ENCODE peak calls at places on chromosome 5, in seven cellular contexts. R, L, F, G, P, B and A are unnamed samples.

GRCh38 chr5:60960591-60960990 is 15.6 kb downstream of the NDUFAF2 start:
- DNase-seq in R (peak; percentile 5), L (no peak), F (no peak), G (peak; percentile 31), P (no peak), B (peak; percentile 46), A (peak; percentile 31)

GRCh38 chr5:74261906-74262305 is 378.6 kb downstream of the ENC1 start:
- DNase-seq in R (no peak), L (no peak), F (no peak), G (no peak), P (no peak), B (peak; percentile 20), A (no peak)

GRCh38 chr5:72284674-72285424 is 35.2 kb downstream of the MRPS27 start:
- DNase-seq in R (no peak), L (no peak), F (no peak), G (peak; percentile 31), P (no peak), B (no peak), A (no peak)

GRCh38 chr5:178384815-178385471 is 152.3 kb upstream of the PHYKPL start:
- DNase-seq in R (no peak), L (no peak), F (no peak), G (no peak), P (no peak), B (no peak), A (no peak)

GRCh38 chr5:159184236-159184635 is 25.1 kb downstream of the RNF145 start:
- DNase-seq in R (no peak), L (no peak), F (no peak), G (no peak), P (peak; percentile 11), B (peak; percentile 60), A (no peak)

GRCh38 chr5:134503088-134503936 is 22.2 kb upstream of the JADE2 start:
- DNase-seq in R (no peak), L (peak; percentile 47), F (peak; percentile 94), G (no peak), P (peak; percentile 88), B (peak; percentile 99), A (peak; percentile 85)

GRCh38 chr5:110150199-110150598 is 460.5 kb downstream of the MAN2A1 start:
- DNase-seq in R (no peak), L (no peak), F (no peak), G (no peak), P (no peak), B (no peak), A (no peak)

GRCh38 chr5:25849270-25849669 is 1189.1 kb downstream of the CDH9 start:
- DNase-seq in R (no peak), L (no peak), F (no peak), G (no peak), P (no peak), B (no peak), A (no peak)

GRCh38 chr5:150160448-150161069 is 4.9 kb upstream of the PDGFRB start:
- DNase-seq in R (no peak), L (no peak), F (no peak), G (no peak), P (no peak), B (no peak), A (no peak)

GRCh38 chr5:150562832-150563231 is 54.9 kb downstream of the NDST1 start:
- DNase-seq in R (peak; percentile 48), L (no peak), F (no peak), G (peak; percentile 53), P (no peak), B (peak; percentile 59), A (peak; percentile 56)

GRCh38 chr5:119897537-119898370 is 268.4 kb downstream of the FAM170A start:
- DNase-seq in R (no peak), L (no peak), F (no peak), G (no peak), P (no peak), B (no peak), A (no peak)

GRCh38 chr5:63911871-63912270 is 50.4 kb downstream of the HTR1A start:
- DNase-seq in R (no peak), L (no peak), F (no peak), G (no peak), P (no peak), B (no peak), A (no peak)

GRCh38 chr5:59065551-59065950 is 482.7 kb downstream of the RAB3C start:
- DNase-seq in R (no peak), L (no peak), F (peak; percentile 29), G (no peak), P (no peak), B (peak; percentile 71), A (no peak)

GRCh38 chr5:73901045-73901444 is 275.0 kb downstream of the ARHGEF28 start:
- DNase-seq in R (no peak), L (no peak), F (no peak), G (no peak), P (peak; percentile 50), B (peak; percentile 86), A (no peak)

GRCh38 chr5:136636001-136636400 is 270.7 kb upstream of the TRPC7 start:
- DNase-seq in R (no peak), L (no peak), F (no peak), G (no peak), P (no peak), B (no peak), A (no peak)

GRCh38 chr5:158100373-158100902 is 241.5 kb upstream of the CLINT1 start:
- DNase-seq in R (no peak), L (no peak), F (no peak), G (peak; percentile 12), P (no peak), B (no peak), A (no peak)

GRCh38 chr5:68232272-68232671 is 16.7 kb downstream of the PIK3R1 start:
- DNase-seq in R (peak; percentile 67), L (no peak), F (no peak), G (no peak), P (no peak), B (no peak), A (no peak)

GRCh38 chr5:36150676-36151433 is 832 bp downstream of the LMBRD2 start:
- DNase-seq in R (peak; percentile 78), L (peak; percentile 38), F (no peak), G (peak; percentile 72), P (no peak), B (peak; percentile 48), A (peak; percentile 73)

GRCh38 chr5:143078321-143078720 is 308.1 kb downstream of the ARHGAP26 start:
- DNase-seq in R (no peak), L (no peak), F (no peak), G (no peak), P (no peak), B (no peak), A (no peak)

GRCh38 chr5:8525835-8526234 is 656.9 kb downstream of the MTRR start:
- DNase-seq in R (no peak), L (no peak), F (no peak), G (no peak), P (no peak), B (no peak), A (no peak)

GRCh38 chr5:134467231-134467630 is 55.5 kb upstream of the CDKN2AIPNL start:
- DNase-seq in R (no peak), L (no peak), F (no peak), G (no peak), P (no peak), B (no peak), A (no peak)

GRCh38 chr5:91207248-91207647 is 175.9 kb downstream of the ARRDC3 start:
- DNase-seq in R (no peak), L (no peak), F (no peak), G (no peak), P (no peak), B (peak; percentile 50), A (no peak)

GRCh38 chr5:41246376-41246775 is 33.0 kb upstream of the C6 start:
- DNase-seq in R (no peak), L (no peak), F (no peak), G (no peak), P (peak; percentile 58), B (peak; percentile 96), A (no peak)

GRCh38 chr5:10655041-10655685 is 91.3 kb downstream of the ANKRD33B start:
- DNase-seq in R (no peak), L (no peak), F (no peak), G (no peak), P (no peak), B (no peak), A (peak; percentile 79)

DNA sequence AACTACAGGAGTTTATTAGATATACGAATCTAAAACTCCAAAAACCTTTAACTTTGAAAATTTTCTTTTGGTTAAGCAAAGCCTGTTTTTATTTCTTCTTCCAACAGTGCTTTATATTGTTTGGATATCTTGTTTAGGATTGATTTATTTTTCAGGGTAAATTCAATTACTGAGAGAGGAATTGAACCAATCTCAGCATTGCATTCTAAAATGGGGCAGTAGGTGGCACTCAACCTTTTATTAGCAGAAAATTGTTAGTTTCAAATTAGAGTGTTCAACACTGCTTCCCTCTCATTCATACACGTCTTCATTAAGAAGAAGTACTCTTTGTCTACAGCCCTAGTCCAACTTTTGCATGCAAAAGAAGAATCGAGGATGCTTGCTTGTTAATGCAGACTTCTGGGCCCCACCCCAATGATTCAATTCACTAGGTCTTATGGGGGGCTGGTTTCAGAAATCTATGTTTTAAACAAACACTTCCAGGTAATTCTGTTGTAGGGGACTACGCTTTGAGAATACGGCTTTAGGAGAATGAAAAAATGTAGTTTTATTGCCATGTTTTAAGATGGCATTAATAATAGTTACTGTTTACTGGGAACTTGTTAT is 26.6 kb downstream of the MRPL22 start:
- DNase-seq in R (peak; percentile 5), L (no peak), F (no peak), G (peak; percentile 7), P (no peak), B (peak; percentile 21), A (peak; percentile 18)
- TF ChIP-seq CTCF in R (peak; percentile 64), L (peak; percentile 47), F (peak; percentile 57), G (peak; percentile 83), P (peak; percentile 67), B (peak; percentile 56), A (peak; percentile 48)

DNA sequence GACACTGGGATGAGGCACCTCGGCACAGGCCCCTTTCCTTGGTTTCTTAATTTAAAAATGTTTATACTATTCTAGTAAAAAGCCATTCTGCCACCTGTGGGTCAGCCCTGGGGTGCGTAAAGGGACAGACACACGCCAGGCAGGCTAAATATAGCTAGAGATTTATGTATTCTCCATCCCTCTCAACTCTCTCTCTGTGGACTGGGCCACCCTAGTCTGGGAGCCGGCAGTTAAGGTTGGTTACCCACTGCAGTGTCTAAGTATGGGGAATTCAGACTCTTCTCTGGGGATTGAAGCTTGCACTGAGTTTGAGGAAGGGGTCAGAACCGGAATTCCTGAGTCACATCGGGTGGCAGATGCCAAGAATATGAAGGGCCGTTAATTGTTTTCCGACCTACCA is 1.9 kb downstream of the NEURL1B start:
- DNase-seq in R (no peak), L (no peak), F (no peak), G (no peak), P (no peak), B (no peak), A (no peak)
- H3K4me3 ChIP-seq in R (no peak overlapping the region), L (no peak overlapping the region), F (no peak overlapping the region), G (no peak overlapping the region), P (no peak overlapping the region), B (no peak overlapping the region), A (no peak overlapping the region)

DNA sequence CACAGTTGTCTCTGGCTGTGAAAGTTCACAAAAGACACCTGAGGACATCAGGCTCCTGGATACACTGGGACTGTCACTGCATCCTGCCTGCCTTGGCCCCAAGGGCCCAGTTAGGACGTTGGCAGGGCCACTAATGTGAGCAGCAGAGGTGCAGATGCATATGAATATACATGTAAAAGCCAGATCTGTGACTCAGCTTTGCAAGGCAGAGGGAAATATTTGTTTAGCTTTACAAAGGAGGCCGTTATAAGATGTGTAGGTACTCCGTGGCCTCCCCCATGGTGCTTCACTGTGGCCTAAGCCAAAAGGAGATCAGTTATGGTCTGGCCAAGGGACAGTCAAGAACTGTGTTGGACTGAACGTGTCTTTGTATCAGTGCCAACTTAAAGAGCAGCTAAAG is 4.1 kb upstream of the C1QTNF3 start:
- DNase-seq in R (no peak), L (no peak), F (no peak), G (no peak), P (no peak), B (peak; percentile 19), A (no peak)
- TF ChIP-seq CTCF in R (no peak), L (no peak), F (no peak), G (no peak), P (no peak), B (no peak), A (no peak)

GRCh38 chr5:11897831-11898230 is 6.4 kb downstream of the CTNND2 start:
- DNase-seq in R (no peak), L (no peak), F (no peak), G (no peak), P (no peak), B (no peak), A (no peak)
- H3K4me3 ChIP-seq in R (no peak overlapping the region), L (no peak overlapping the region), F (no peak overlapping the region), G (no peak overlapping the region), P (no peak overlapping the region), B (no peak overlapping the region), A (no peak overlapping the region)